ENCODE peak calls at places on chromosomes 13 and 19, in five cellular contexts. M, B, D, H and N are unnamed samples.

GRCh38 chr13:113398963-113399754 is 35.2 kb upstream of the GRTP1 start:
- DNase-seq in M (no peak), B (no peak), D (no peak), H (no peak), N (peak; percentile 16)

GRCh38 chr13:30743319-30744055 is 8.1 kb downstream of the ALOX5AP start:
- DNase-seq in M (no peak), B (peak; percentile 37), D (no peak), H (peak; percentile 84), N (peak; percentile 98)

GRCh38 chr13:80340643-80341097 is 256 bp downstream of the SPRY2 start:
- DNase-seq in M (peak; percentile 41), B (peak; percentile 29), D (no peak), H (no peak), N (no peak)

GRCh38 chr19:628168-628567 is 5.2 kb downstream of the POLRMT start:
- DNase-seq in M (no peak), B (no peak), D (no peak), H (no peak), N (no peak)

GRCh38 chr13:111049791-111050538 is 65.1 kb upstream of the ARHGEF7 start:
- DNase-seq in M (peak; percentile 42), B (peak; percentile 35), D (peak; percentile 41), H (no peak), N (no peak)

GRCh38 chr19:18731562-18732008 is 48.1 kb downstream of the CRTC1 start:
- DNase-seq in M (no peak), B (no peak), D (no peak), H (no peak), N (no peak)

GRCh38 chr13:112781881-112782361 is 92.1 kb downstream of the ATP11A start:
- DNase-seq in M (peak; percentile 78), B (no peak), D (peak; percentile 58), H (no peak), N (no peak)

GRCh38 chr13:74641586-74641985 is 507.4 kb upstream of the KLF12 start:
- DNase-seq in M (no peak), B (no peak), D (no peak), H (no peak), N (peak; percentile 44)

GRCh38 chr19:36041831-36042230 is 9.2 kb upstream of the CLIP3 start:
- DNase-seq in M (no peak), B (no peak), D (no peak), H (peak; percentile 38), N (peak; percentile 79)

GRCh38 chr19:18203863-18204393 is at the start of gene RAB3A:
- DNase-seq in M (peak; percentile 100), B (peak; percentile 100), D (peak; percentile 100), H (peak; percentile 97), N (peak; percentile 99)

GRCh38 chr13:53137777-53138176 is 109.2 kb downstream of the OLFM4 start:
- DNase-seq in M (no peak), B (no peak), D (no peak), H (no peak), N (peak; percentile 71)

GRCh38 chr19:33724021-33724722 is 72.5 kb upstream of the KCTD15 start:
- DNase-seq in M (no peak), B (no peak), D (no peak), H (no peak), N (no peak)

GRCh38 chr19:33724723-33725060 is 72.0 kb upstream of the KCTD15 start:
- DNase-seq in M (no peak), B (no peak), D (no peak), H (no peak), N (no peak)

GRCh38 chr19:33722456-33723239 is 74.0 kb upstream of the KCTD15 start:
- DNase-seq in M (no peak), B (no peak), D (no peak), H (no peak), N (no peak)

GRCh38 chr19:33721735-33722297 is 74.9 kb upstream of the KCTD15 start:
- DNase-seq in M (no peak), B (no peak), D (no peak), H (no peak), N (no peak)

DNA sequence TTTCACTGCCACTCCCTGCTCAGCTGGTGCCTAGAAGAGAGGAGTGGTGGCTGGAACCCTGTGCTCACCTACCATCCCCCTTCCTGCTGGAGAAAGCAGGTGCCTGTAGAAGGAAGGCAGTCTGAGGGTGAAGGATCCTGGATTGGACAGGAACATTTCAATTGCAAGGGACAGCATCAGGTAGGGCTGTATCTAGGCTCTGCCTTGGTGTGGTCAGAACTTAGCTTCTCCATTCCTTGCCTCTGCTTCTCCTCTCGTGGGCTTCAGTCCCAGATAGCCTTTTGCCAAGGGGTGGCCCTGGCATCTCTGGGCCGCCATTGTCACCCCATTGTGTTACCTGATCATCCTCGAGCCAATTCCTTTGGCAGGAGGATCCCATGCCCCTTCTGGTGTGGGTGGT is 73.2 kb upstream of the KCTD15 start:
- DNase-seq in M (no peak), B (no peak), D (no peak), H (no peak), N (no peak)
- TF ChIP-seq CTCF in M (no peak), B (no peak), D (no peak), H (no peak), N (no peak)

GRCh38 chr19:11381535-11382369 is 2.4 kb downstream of the EPOR start:
- DNase-seq in M (peak; percentile 75), B (peak; percentile 98), D (peak; percentile 73), H (peak; percentile 70), N (no peak)

GRCh38 chr19:11380653-11381534 is 3.2 kb downstream of the EPOR start:
- DNase-seq in M (peak; percentile 96), B (peak; percentile 99), D (peak; percentile 95), H (peak; percentile 91), N (peak; percentile 65)

GRCh38 chr19:11384778-11385129 is 640 bp upstream of the EPOR start:
- DNase-seq in M (no peak), B (no peak), D (no peak), H (no peak), N (no peak)

GRCh38 chr19:11383706-11384048 is 437 bp downstream of the EPOR start:
- DNase-seq in M (no peak), B (no peak), D (no peak), H (no peak), N (no peak)

DNA sequence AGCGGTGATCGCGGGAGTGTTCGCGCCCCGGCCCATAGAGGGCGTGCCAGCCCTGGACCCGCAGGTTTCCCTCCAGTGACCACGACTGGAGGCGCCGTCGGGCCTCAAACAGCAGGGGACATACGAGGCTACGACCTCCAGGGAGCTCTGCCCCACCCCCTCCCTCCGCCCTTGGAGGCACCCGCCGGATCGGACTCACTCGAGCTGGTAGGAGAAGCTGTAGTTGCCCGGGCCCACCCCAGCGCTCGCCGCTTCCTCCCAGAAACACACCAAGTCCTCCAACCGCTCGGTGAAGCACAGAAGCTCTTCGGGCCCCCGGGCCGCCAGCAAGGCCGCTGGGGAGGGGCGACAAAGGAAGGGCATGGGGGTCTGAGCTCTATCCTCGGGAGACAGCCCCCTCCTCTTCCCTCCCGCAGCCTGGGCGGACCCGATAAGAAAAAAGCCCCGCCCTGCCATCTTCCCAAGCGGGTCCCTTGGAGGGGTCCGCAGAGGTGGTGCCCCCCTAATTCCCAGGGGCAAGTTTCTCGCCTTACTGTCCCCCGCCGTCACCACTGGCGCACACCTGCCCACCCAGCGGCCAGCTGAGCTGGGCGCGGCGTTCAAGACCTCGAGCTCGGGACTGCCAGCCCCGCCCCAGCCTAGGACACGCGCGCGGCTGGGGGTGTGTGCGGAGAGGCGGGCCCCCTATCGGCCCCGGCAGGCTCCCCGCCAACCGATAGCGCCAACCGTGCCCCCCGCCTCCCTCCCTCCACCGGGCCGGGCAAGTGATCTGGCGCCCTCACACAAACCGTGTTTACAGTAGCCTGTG is 1.0 kb downstream of the EPOR start:
- DNase-seq in M (peak; percentile 30), B (peak; percentile 52), D (peak; percentile 51), H (no peak), N (no peak)
- H3K4me3 ChIP-seq in M (peak overlapping the region; percentile 33), B (peak overlapping the region; percentile 27), D (peak overlapping the region; percentile 53), H (no peak overlapping the region), N (peak overlapping the region; percentile 38)

DNA sequence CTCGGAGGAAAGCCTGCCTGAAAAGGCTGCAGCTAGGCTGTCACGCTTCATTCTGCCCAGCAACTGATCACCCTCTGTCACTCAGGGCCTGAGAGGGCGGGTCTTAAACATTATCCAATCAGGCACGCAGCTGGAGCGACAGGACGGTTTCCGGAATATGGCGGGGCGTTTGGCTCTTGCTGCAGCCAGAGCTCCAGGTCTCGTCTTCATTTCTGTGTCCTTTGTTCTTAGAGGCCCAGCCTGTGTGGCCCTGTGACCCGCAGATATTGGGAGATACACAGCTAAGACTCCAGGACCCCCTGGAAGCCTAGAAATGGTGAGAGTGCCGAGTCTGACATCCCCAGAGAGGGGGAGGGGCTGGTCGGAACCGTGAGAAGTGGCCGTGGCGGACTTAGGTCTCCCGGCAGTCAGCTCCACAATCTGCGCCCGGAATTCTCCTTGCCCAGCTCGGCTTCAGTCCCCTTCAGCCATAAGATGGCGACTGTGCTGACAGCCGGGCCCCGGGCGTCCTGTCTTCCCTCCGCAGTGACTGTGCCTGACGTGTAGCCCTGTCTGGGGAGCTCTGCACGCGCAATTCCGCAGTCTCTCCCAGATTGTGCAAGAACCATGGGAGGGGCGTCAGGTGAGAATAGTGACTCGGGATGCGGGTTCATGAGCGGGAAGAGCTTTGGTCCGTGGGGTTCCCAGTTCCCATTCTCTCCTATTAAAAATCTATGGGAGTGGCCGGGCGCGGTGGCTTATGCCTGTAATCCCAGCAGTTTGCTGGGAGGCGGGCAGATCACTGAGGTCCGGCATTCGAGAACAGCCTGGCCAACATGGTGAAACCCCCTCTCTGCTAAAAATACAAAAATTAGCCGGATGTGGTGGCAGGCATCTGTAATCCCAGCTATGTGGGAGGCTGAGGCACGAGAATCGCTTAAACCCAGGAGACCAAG is at the start of gene ZNF429:
- DNase-seq in M (peak; percentile 93), B (peak; percentile 96), D (peak; percentile 91), H (peak; percentile 84), N (peak; percentile 57)
- TF ChIP-seq CTCF in M (no peak), B (no peak), D (no peak), H (no peak), N (no peak)

DNA sequence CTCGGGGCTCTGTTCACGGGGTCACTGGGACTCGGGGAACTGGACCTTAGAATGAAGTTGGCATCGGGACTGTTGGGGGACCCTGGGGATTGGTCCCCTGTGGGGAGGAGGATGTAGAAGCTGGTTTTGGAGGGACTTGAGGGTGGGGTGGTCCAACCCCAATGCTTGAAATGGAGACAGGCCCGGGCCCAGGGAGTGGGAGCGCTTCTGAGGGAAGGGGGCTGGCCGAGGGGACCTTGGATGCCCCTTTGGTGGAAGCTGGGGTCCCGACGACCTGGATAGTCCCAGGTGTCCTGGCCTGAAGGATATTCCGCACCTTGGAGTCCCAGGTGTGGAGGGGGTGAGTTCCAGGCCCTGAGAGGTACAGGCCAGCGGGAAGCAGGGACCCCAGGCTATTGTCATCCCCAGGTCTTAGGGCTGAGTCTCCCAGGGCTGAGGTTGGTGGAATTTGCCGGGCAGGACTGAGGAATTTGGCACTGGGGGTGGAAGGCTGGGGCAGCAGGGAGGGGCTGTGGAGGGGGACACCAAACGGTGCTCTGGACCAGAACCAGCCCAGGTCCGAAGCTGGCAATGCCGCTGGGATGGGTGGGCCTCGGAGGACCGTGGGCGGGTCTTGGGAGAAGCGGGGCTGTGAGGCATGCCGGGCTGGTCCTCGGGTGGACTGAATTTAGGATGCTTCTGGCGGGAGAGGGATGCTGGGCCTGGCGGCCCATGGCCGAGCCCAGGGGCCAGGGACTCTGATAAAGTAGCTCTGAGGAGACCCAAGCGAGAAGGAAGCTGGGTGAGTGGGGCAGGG is 1.8 kb downstream of the HDGFL2 start:
- DNase-seq in M (no peak), B (no peak), D (no peak), H (no peak), N (no peak)
- H3K4me3 ChIP-seq in M (no peak overlapping the region), B (peak overlapping the region; percentile 91), D (peak overlapping the region; percentile 91), H (peak overlapping the region; percentile 91), N (peak overlapping the region; percentile 77)

GRCh38 chr19:9538183-9539058 is at the start of gene ZNF426:
- DNase-seq in M (peak; percentile 89), B (peak; percentile 86), D (peak; percentile 87), H (peak; percentile 66), N (peak; percentile 37)
- TF ChIP-seq CTCF in M (no peak), B (no peak), D (no peak), H (no peak), N (no peak)